ENCODE peak calls at places on chromosomes 5 and 9, in seven cellular contexts. K is RPMI7951, Z is HTR-8/SVneo, G is stomach, J is AG08396, X is T47D, V is activated T-cell treated with anti-CD3 and anti-CD28 coated beads for 48 hours. A is an unnamed sample.

GRCh38 chr5:147887026-147887627 is 8.6 kb downstream of the SCGB3A2 start:
- DNase-seq in K (no peak), V (no peak), Z (peak), X (peak), G (no peak), J (peak), A (peak)

GRCh38 chr9:130138791-130139190 is 33.4 kb upstream of the NCS1 start:
- DNase-seq in J (peak), G (no peak), K (peak), X (no peak), V (no peak), Z (no peak), A (peak)

GRCh38 chr5:178240772-178241171 is 8.2 kb upstream of the PHYKPL start:
- DNase-seq in Z (no peak), G (no peak), V (no peak), J (no peak), K (no peak), X (no peak), A (no peak)

GRCh38 chr5:172119921-172120688 is 67.9 kb downstream of the STK10 start:
- DNase-seq in K (no peak), G (no peak), X (no peak), J (no peak), V (no peak), Z (no peak), A (no peak)

GRCh38 chr9:136378171-136379002 is 4.9 kb upstream of the CARD9 start:
- DNase-seq in V (no peak), G (no peak), X (no peak), K (no peak), J (no peak), Z (no peak), A (no peak)

GRCh38 chr9:32841314-32841713 is 58.0 kb downstream of the TMEM215 start:
- DNase-seq in Z (no peak), G (no peak), K (no peak), X (no peak), J (no peak), V (no peak), A (no peak)

GRCh38 chr5:40405985-40406384 is 273.7 kb upstream of the PTGER4 start:
- DNase-seq in K (peak), V (no peak), G (no peak), X (no peak), J (no peak), Z (no peak), A (peak)

GRCh38 chr9:109972026-109973005 is 192.3 kb downstream of the PALM2AKAP2 start:
- DNase-seq in G (no peak), X (no peak), J (no peak), Z (no peak), V (no peak), K (peak), A (no peak)

GRCh38 chr9:132901859-132902831 is 23.4 kb downstream of the SPACA9 start:
- DNase-seq in V (peak), K (peak), Z (peak), G (peak), X (peak), J (peak), A (peak)

GRCh38 chr5:168706655-168707069 is 127.5 kb upstream of the PANK3 start:
- DNase-seq in J (peak), V (peak), X (peak), Z (peak), K (peak), G (no peak), A (peak)

GRCh38 chr5:151569132-151570046 is 21.7 kb downstream of the FAT2 start:
- DNase-seq in G (no peak), V (peak), Z (no peak), X (no peak), J (no peak), K (no peak), A (no peak)

GRCh38 chr5:92505145-92505544 is 1075.9 kb downstream of the NR2F1-AS1 start:
- DNase-seq in J (no peak), V (no peak), Z (no peak), X (no peak), K (peak), G (no peak), A (peak)

GRCh38 chr5:36300927-36301540 is 668 bp downstream of the RANBP3L start:
- DNase-seq in K (no peak), J (no peak), V (no peak), G (peak), Z (no peak), X (no peak), A (no peak)

GRCh38 chr9:129027685-129028191 is 393 bp downstream of the SH3GLB2 start:
- DNase-seq in V (no peak), K (peak), J (peak), Z (no peak), G (peak), X (no peak), A (peak)

GRCh38 chr5:43042626-43043399 is 2.7 kb upstream of the ANXA2R start:
- DNase-seq in X (no peak), K (peak), G (peak), J (no peak), V (peak), Z (no peak), A (peak)

GRCh38 chr5:148107608-148108007 is 43.8 kb downstream of the SPINK5 start:
- DNase-seq in J (no peak), K (no peak), G (no peak), Z (no peak), X (peak), V (no peak), A (no peak)

GRCh38 chr9:135617991-135618411 is 21.3 kb downstream of the GLT6D1 start:
- DNase-seq in X (no peak), Z (no peak), K (no peak), G (no peak), J (no peak), V (no peak), A (no peak)

A was measured in fibroblast of villous mesenchyme.